ENCODE peak calls at places on chromosomes 6 and 20, in six cellular contexts. F is GM12878, E is sigmoid colon, J is heart left ventricle, Q is endothelial cell of umbilical vein, X is transverse colon. D is an unnamed sample. For H3K4me1 and H3K36me3, the result is how much of the 10 kb centered on the place peaks cover.

GRCh38 chr6:21103626-21104224 is 489.8 kb upstream of the SOX4 start:
- DNase-seq in F (no peak), E (no peak), J (no peak), Q (no peak), X (no peak), D (no peak)

GRCh38 chr6:3209114-3210023 is 18.1 kb downstream of the TUBB2B start:
- DNase-seq in F (peak), E (no peak), J (peak), Q (no peak), X (no peak), D (no peak)

GRCh38 chr6:54291146-54291545 is 17.1 kb upstream of the TINAG start:
- DNase-seq in F (peak), E (no peak), J (no peak), Q (peak), X (no peak), D (no peak)

GRCh38 chr20:48733296-48733790 is 94.5 kb downstream of the PREX1 start:
- DNase-seq in F (no peak), E (no peak), J (no peak), Q (no peak), X (no peak), D (no peak)

GRCh38 chr6:5994234-5994998 is 12.3 kb downstream of the NRN1 start:
- DNase-seq in F (no peak), E (no peak), J (no peak), Q (no peak), X (no peak), D (no peak)

GRCh38 chr6:98092326-98092725 is 742.0 kb upstream of the POU3F2 start:
- DNase-seq in F (no peak), E (no peak), J (no peak), Q (no peak), X (no peak), D (no peak)

GRCh38 chr6:35765739-35766138 is 10.7 kb upstream of the CLPSL2 start:
- DNase-seq in F (no peak), E (no peak), J (no peak), Q (no peak), X (no peak), D (no peak)

GRCh38 chr6:34982424-34982852 is 93.4 kb downstream of the ANKS1A start:
- DNase-seq in F (no peak), E (no peak), J (no peak), Q (peak), X (no peak), D (peak)

GRCh38 chr20:10863337-10864060 is 189.7 kb upstream of the JAG1 start:
- DNase-seq in F (no peak), E (no peak), J (peak), Q (peak), X (no peak), D (no peak)

GRCh38 chr6:12804967-12805645 is 88.5 kb downstream of the PHACTR1 start:
- DNase-seq in F (no peak), E (no peak), J (no peak), Q (no peak), X (no peak), D (no peak)

GRCh38 chr6:5132741-5133140 is 47.6 kb downstream of the PPP1R3G start:
- DNase-seq in F (peak), E (peak), J (peak), Q (peak), X (peak), D (peak)

GRCh38 chr6:79453558-79454042 is 83.6 kb downstream of the LCA5 start:
- DNase-seq in F (no peak), E (no peak), J (no peak), Q (no peak), X (no peak), D (no peak)

GRCh38 chr20:48350291-48350988 is 477.4 kb downstream of the PREX1 start:
- DNase-seq in F (no peak), E (no peak), J (no peak), Q (no peak), X (no peak), D (peak)

GRCh38 chr20:25205277-25206062 is 10.0 kb downstream of the ENTPD6 start:
- DNase-seq in F (no peak), E (no peak), J (no peak), Q (no peak), X (no peak), D (no peak)

GRCh38 chr6:122068291-122068769 is 331.1 kb upstream of the HSF2 start:
- DNase-seq in F (no peak), E (no peak), J (no peak), Q (no peak), X (no peak), D (no peak)

GRCh38 chr20:53352727-53353440 is 240.8 kb downstream of the ZNF217 start:
- DNase-seq in F (no peak), E (no peak), J (no peak), Q (no peak), X (no peak), D (no peak)

GRCh38 chr6:32977953-32978324 is 9.5 kb downstream of the BRD2 start:
- DNase-seq in F (no peak), E (no peak), J (no peak), Q (no peak), X (no peak), D (no peak)

GRCh38 chr6:32982084-32982701 is 13.8 kb downstream of the BRD2 start:
- DNase-seq in F (no peak), E (no peak), J (no peak), Q (no peak), X (no peak), D (no peak)

GRCh38 chr6:32980488-32981038 is 12.2 kb downstream of the BRD2 start:
- DNase-seq in F (no peak), E (no peak), J (no peak), Q (no peak), X (no peak), D (no peak)

GRCh38 chr6:32977272-32977952 is 9.0 kb downstream of the BRD2 start:
- DNase-seq in F (no peak), E (no peak), J (no peak), Q (no peak), X (no peak), D (no peak)

DNA sequence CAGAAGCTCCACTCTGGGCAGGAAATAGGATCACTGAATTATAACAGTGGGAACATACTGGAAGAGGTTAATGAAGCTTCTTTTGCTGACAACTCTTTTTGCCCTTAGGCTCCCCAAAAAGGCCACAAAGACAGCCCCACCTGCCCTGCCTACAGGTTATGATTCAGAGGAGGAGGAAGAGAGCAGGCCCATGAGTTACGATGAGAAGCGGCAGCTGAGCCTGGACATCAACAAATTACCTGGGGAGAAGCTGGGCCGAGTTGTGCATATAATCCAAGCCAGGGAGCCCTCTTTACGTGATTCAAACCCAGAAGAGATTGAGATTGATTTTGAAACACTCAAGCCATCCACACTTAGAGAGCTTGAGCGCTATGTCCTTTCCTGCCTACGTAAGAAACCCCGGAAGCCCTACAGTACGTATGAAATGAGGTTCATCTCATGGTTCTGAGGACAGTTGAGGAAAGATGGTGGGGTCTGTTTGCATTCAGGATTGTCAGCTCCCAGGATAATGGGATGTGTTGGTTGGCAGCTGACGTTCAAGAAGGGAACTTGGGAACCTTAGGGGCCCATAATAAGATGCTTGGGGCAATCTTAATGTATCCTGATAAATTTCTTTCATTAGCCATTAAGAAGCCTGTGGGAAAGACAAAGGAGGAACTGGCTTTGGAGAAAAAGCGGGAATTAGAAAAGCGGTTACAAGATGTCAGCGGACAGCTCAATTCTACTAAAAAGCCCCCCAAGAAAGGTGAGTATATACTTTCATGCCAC is 11.5 kb downstream of the BRD2 start:
- DNase-seq in F (no peak), E (no peak), J (no peak), Q (no peak), X (no peak), D (no peak)
- TF ChIP-seq POLR2A in F (no peak), E (no peak), J (no peak), Q (no peak), X (no peak), D (no peak)

DNA sequence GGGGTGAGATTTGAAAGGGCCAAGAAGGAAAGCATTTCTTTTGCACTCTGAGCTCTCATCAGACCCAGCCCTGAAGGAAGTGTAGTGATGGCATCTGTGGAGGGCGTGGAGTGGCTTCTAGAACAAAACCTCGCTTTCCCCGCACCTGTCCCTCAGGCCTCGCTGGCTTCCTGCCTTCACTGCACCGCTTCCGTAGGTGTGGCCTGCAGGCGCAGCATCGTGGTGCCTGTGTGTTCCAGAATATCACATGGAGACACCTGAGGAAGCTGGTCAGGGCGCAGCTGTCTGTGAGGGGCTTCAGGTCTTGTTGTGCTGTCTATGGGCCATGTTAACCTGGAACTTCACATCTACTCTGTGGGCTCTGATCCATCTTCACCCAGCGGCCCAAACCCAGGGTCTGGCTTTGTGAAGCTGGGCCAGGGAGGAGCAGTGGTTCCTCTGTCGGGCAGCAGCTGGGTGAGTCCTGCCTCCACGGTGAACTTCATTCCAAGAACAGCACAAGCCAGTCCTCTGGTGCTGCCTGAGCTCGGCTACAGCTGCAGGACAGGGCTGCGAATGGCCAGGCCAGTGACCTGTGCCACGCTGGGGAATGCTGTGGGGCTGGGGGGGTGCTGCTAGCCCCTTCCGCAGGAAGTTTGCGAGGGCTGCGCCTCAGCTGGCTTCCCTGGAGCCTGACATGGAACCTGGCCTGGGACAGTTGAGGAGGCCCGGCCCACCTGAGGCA is 40.9 kb downstream of the DSTN start:
- DNase-seq in F (no peak), E (no peak), J (no peak), Q (peak), X (peak), D (no peak)
- H3K4me1 ChIP-seq in F (under half), E (half or more), J (under half), Q (under half), X (under half), D (under half)

DNA sequence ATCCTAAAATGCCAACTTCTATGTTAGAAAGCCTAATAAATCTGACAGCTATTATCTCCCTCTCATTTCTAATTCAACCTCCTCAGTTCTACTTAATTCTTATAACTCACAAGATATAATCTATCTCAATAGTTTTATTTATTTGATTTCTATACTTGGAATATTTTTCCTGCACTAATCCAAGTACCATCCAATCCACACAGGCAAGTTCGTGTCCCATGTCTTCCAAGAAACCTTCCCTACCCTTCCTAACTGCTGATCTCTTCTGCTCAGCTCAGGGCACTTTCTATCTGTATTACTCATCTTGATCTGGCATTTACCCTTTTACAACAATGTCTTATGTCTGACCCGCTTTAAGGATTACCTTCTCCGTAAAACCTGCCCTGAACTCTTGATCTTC is 18.2 kb downstream of the NCOA5 start:
- DNase-seq in F (no peak), E (no peak), J (no peak), Q (no peak), X (no peak), D (no peak)
- H3K36me3 ChIP-seq in F (under half), E (under half), J (under half), Q (under half), X (under half), D (under half)

GRCh38 chr6:109595998-109596397 is 95.0 kb downstream of the AK9 start:
- DNase-seq in F (no peak), E (no peak), J (no peak), Q (peak), X (no peak), D (no peak)
- TF ChIP-seq POLR2A in F (no peak), E (no peak), J (no peak), Q (no peak), X (no peak), D (no peak)